ENCODE peak calls at places on chromosomes 2 and 18, in five cellular contexts. J, O, Q, L and E are unnamed samples. For H3K4me1, the result is how much of the 10 kb centered on the place peaks cover.

GRCh38 chr2:149160701-149161217 is 122.3 kb downstream of the LYPD6B start:
- DNase-seq in J (no peak), Q (no peak), L (no peak), O (no peak), E (no peak)

GRCh38 chr2:15874311-15874710 is 66.0 kb upstream of the MYCN start:
- DNase-seq in Q (no peak), J (no peak), O (no peak), L (no peak), E (no peak)

GRCh38 chr2:156023266-156023879 is 309.1 kb downstream of the NR4A2 start:
- DNase-seq in L (no peak), O (no peak), J (no peak), Q (no peak), E (no peak)

GRCh38 chr18:3585656-3586509 is 135.9 kb downstream of the TGIF1 start:
- DNase-seq in O (peak), J (no peak), L (peak), Q (peak), E (peak)

GRCh38 chr2:63861220-63861822 is 19.6 kb downstream of the UGP2 start:
- DNase-seq in L (no peak), O (peak), J (no peak), Q (no peak), E (no peak)

GRCh38 chr2:85744771-85745601 is 8.8 kb upstream of the ATOH8 start:
- DNase-seq in L (no peak), O (peak), Q (no peak), J (no peak), E (peak)

GRCh38 chr2:85712849-85713612 is 18.9 kb downstream of the GNLY start:
- DNase-seq in J (peak), Q (no peak), O (no peak), L (no peak), E (peak)

GRCh38 chr2:181234429-181235410 is 222.5 kb upstream of the ITGA4 start:
- DNase-seq in J (no peak), O (no peak), Q (no peak), L (no peak), E (no peak)

GRCh38 chr2:145874466-145874865 is 1354.5 kb upstream of the ZEB2 start:
- DNase-seq in J (no peak), Q (no peak), L (no peak), O (no peak), E (no peak)

GRCh38 chr2:163735692-163736432 is at the start of gene FIGN:
- DNase-seq in O (peak), J (peak), L (no peak), Q (peak), E (peak)

GRCh38 chr2:142596334-142597088 is 281.0 kb upstream of the KYNU start:
- DNase-seq in L (no peak), Q (no peak), O (no peak), J (no peak), E (no peak)

GRCh38 chr2:127637725-127638252 is 8.2 kb upstream of the GPR17 start:
- DNase-seq in Q (no peak), O (no peak), L (no peak), J (peak), E (no peak)

GRCh38 chr2:249538-250042 is 14.2 kb downstream of the SH3YL1 start:
- DNase-seq in O (no peak), J (no peak), L (no peak), Q (no peak), E (no peak)
- H3K27ac ChIP-seq in O (no peak), J (no peak), L (no peak), Q (no peak), E (no peak)

DNA sequence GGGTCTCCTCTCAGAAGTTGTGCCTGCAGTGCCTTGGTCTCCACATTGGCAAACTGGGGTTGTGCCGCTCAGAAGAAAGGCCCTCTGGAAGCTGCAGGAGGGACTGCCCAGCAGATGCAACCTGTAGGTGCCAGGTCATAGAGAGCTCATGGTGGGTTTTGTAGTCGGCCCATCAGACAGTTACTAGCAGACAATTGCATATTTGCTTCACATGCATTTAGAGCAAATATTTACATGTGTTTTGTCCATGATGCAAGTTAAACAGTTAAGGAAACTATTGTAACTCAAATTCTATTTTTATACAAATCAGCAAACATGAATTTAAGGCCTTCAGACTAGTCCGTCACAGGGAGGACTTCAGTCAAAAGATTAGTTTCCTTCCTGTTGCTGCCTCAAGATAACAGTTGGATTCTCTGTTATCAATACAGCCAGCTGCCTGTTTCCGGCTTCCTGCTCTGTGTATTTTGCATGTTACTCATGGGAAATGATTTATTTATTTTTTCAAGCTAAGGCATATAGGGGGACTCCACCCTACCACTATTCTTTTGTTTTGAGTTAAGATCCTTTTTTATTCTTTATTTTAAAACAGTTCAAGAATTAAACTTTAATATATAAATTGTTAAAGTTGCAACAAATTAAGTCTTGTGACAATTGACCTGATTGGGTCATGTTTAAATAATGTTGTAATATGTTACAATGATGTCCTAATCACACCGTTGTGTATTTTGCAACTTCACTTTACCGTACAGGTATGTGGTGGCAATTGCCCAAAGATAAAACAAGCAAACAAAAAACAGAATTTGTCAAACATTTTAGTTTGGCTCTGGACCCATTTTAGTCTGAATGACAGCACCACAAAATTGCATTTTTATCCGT is 133.5 kb downstream of the SPTBN1 start:
- DNase-seq in J (no peak), L (no peak), O (no peak), Q (no peak), E (no peak)
- H3K4me1 ChIP-seq in J (half or more), L (half or more), O (under half), Q (under half), E (under half)

GRCh38 chr2:236574424-236575145 is 5.0 kb downstream of the ACKR3 start:
- DNase-seq in O (peak), Q (no peak), J (no peak), L (no peak), E (no peak)
- TF ChIP-seq POLR2A in O (no peak), Q (no peak), J (no peak), L (no peak), E (peak)

DNA sequence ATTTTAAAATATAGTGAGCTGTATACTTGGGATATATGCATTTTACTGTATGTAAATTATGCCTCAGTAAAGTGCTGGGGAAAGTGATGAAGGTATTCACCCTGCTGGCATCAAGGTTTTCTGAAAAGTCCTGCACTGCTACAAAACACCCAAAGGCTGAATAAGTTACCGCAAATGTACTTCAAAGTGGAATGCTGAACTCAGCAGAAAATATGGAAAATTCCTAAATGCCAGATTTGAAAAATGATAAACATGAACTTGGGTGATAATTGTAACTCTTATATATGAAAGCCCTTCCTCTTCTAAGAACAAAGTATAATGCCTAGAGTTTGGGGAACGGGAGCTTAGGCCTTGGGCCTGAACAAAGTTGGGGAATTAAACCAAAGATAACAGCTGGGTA is 133.0 kb downstream of the GALNT1 start:
- DNase-seq in Q (no peak), J (no peak), O (no peak), L (no peak), E (no peak)
- H3K27ac ChIP-seq in Q (no peak), J (no peak), O (no peak), L (no peak), E (no peak)

GRCh38 chr2:160472839-160473251 is 20.8 kb downstream of the RBMS1 start:
- DNase-seq in J (no peak), O (no peak), Q (no peak), L (no peak), E (no peak)
- H3K4me1 ChIP-seq in J (under half), O (half or more), Q (under half), L (half or more), E (under half)

GRCh38 chr2:65429799-65430514 is 2.4 kb downstream of the SPRED2 start:
- DNase-seq in L (no peak), O (no peak), Q (no peak), J (no peak), E (no peak)

GRCh38 chr2:65432227-65433190 is at the start of gene SPRED2:
- DNase-seq in J (peak), Q (peak), O (peak), L (peak), E (peak)

GRCh38 chr2:65430515-65431416 is 1.6 kb downstream of the SPRED2 start:
- DNase-seq in L (no peak), O (peak), Q (no peak), J (peak), E (peak)

GRCh38 chr2:65434592-65435241 is 2.3 kb upstream of the SPRED2 start:
- DNase-seq in J (no peak), Q (no peak), O (no peak), L (no peak), E (no peak)

GRCh38 chr2:65431417-65432226 is 777 bp downstream of the SPRED2 start:
- DNase-seq in Q (peak), L (no peak), J (peak), O (peak), E (peak)
- TF ChIP-seq POLR2A in Q (no peak), L (no peak), J (no peak), O (no peak), E (no peak)

DNA sequence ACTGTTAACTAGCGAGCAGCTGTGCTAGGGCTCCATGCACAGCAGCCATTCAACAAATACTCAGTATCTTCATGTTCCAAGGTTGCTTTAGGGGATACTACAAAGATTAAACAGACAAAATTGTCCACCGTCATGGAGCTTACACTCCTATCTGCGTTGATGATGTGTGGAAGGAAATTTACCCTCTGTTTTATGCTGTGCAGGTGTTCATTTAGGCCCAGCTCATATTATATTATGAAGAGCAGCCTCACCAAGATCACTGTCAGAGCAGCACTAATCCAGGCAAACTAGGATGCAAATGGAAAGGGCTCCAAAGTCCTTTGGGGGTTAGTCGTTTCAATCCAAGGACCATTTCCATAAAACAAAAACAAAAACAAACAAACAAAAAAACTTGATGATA is 13.4 kb upstream of the WIPF1 start:
- DNase-seq in J (no peak), O (no peak), Q (no peak), L (no peak), E (no peak)
- H3K27ac ChIP-seq in J (no peak), O (no peak), Q (no peak), L (no peak), E (no peak)

DNA sequence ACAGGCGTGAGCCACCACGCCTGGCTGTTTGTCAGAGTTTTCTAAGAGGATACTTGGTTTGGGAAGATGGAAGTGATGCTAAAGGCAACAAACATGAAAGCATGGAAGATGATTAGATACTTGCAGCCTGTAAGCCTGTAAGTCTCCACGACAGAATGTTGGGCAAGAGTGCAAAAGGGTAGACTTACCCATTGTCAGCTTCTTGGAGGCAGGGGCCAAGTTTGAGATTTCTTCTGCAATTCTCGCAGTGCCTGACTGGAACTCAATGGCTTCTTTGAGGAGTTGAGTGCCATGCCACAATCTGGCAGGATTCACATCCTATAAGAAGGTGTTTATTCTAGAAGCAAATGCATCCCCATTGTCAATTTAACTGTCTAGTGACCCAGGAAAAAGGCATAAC is 70.1 kb upstream of the EFEMP1 start:
- DNase-seq in J (no peak), Q (no peak), L (no peak), O (no peak), E (no peak)
- H3K4me1 ChIP-seq in J (under half), Q (under half), L (under half), O (under half), E (under half)